ENCODE peak calls at places on chromosomes 1 and 21, in four cellular contexts. F is heart right ventricle, V is lower lobe of right lung, R is transverse colon. K is an unnamed sample.

GRCh38 chr1:164590592-164590991 is 31.6 kb downstream of the PBX1 start:
- DNase-seq in F (no peak), R (no peak), V (no peak), K (no peak)

GRCh38 chr1:168719306-168720111 is 9.5 kb downstream of the DPT start:
- DNase-seq in F (no peak), V (no peak), R (no peak), K (no peak)

GRCh38 chr1:100382657-100383056 is 30.4 kb downstream of the CDC14A start:
- DNase-seq in F (no peak), R (no peak), V (no peak), K (no peak)

GRCh38 chr1:53539711-53540603 is 80.8 kb downstream of the DMRTB1 start:
- DNase-seq in F (no peak), V (no peak), R (no peak), K (no peak)

GRCh38 chr1:227893696-227894305 is 53.9 kb downstream of the WNT9A start:
- DNase-seq in R (no peak), F (no peak), V (no peak), K (peak; percentile 31)

GRCh38 chr1:11795238-11795890 is 10.4 kb downstream of the MTHFR start:
- DNase-seq in F (no peak), R (no peak), V (no peak), K (peak; percentile 11)

GRCh38 chr1:215277537-215277936 is 195.0 kb downstream of the KCNK2 start:
- DNase-seq in F (no peak), V (no peak), R (no peak), K (no peak)

GRCh38 chr1:168960595-168960994 is 145.9 kb upstream of the ATP1B1 start:
- DNase-seq in R (peak; percentile 35), F (no peak), V (no peak), K (no peak)

GRCh38 chr1:246798107-246798506 is 73.9 kb downstream of the SCCPDH start:
- DNase-seq in R (no peak), V (no peak), F (no peak), K (no peak)

GRCh38 chr1:5389101-5389885 is 602.9 kb downstream of the NPHP4 start:
- DNase-seq in F (no peak), V (no peak), R (no peak), K (no peak)

GRCh38 chr1:15501208-15502032 is 22.6 kb downstream of the CASP9 start:
- DNase-seq in F (peak; percentile 57), V (peak; percentile 79), R (peak; percentile 71), K (peak; percentile 79)

GRCh38 chr1:161131721-161132409 is 602 bp downstream of the DEDD start:
- DNase-seq in F (no peak), V (no peak), R (no peak), K (no peak)

GRCh38 chr1:153260473-153260979 is 1.0 kb downstream of the LORICRIN start:
- DNase-seq in F (no peak), V (no peak), R (no peak), K (no peak)

GRCh38 chr1:115428262-115428661 is 90.2 kb upstream of the NGF start:
- DNase-seq in V (no peak), R (no peak), F (no peak), K (no peak)

GRCh38 chr1:162248854-162249535 is 127.7 kb downstream of the SPATA46 start:
- DNase-seq in F (no peak), R (no peak), V (no peak), K (no peak)

GRCh38 chr1:26277261-26277661 is 2.6 kb upstream of the SH3BGRL3 start:
- DNase-seq in R (peak; percentile 51), F (no peak), V (no peak), K (no peak)

GRCh38 chr1:61568460-61569211 is 156.3 kb downstream of the TM2D1 start:
- DNase-seq in V (no peak), R (no peak), F (no peak), K (no peak)

GRCh38 chr1:27106561-27107323 is 48.2 kb downstream of the SLC9A1 start:
- DNase-seq in V (no peak), R (no peak), F (no peak), K (no peak)

GRCh38 chr1:24503003-24503751 is 541 bp downstream of the RCAN3 start:
- DNase-seq in R (peak; percentile 38), F (peak; percentile 27), V (no peak), K (no peak)

GRCh38 chr1:192805832-192806323 is 3.0 kb upstream of the RGS2 start:
- DNase-seq in F (no peak), R (no peak), V (no peak), K (peak; percentile 43)

GRCh38 chr1:186819140-186819539 is 9.6 kb upstream of the PLA2G4A start:
- DNase-seq in R (no peak), V (no peak), F (no peak), K (no peak)

GRCh38 chr1:83670891-83671565 is 327.9 kb downstream of the TTLL7 start:
- DNase-seq in R (no peak), V (no peak), F (no peak), K (no peak)

GRCh38 chr1:155304558-155305063 is 3.4 kb upstream of the PKLR start:
- DNase-seq in F (no peak), V (no peak), R (no peak), K (no peak)

GRCh38 chr1:106268070-106268469 is 788.4 kb upstream of the PRMT6 start:
- DNase-seq in V (no peak), F (no peak), R (no peak), K (no peak)
- H3K9me3 ChIP-seq in V (peaks cover 6% of the 10 kb centered on the region), F (peaks cover 23% of the 10 kb centered on the region), R (peaks cover 2% of the 10 kb centered on the region), K (no peaks in the 10 kb centered on the region)

DNA sequence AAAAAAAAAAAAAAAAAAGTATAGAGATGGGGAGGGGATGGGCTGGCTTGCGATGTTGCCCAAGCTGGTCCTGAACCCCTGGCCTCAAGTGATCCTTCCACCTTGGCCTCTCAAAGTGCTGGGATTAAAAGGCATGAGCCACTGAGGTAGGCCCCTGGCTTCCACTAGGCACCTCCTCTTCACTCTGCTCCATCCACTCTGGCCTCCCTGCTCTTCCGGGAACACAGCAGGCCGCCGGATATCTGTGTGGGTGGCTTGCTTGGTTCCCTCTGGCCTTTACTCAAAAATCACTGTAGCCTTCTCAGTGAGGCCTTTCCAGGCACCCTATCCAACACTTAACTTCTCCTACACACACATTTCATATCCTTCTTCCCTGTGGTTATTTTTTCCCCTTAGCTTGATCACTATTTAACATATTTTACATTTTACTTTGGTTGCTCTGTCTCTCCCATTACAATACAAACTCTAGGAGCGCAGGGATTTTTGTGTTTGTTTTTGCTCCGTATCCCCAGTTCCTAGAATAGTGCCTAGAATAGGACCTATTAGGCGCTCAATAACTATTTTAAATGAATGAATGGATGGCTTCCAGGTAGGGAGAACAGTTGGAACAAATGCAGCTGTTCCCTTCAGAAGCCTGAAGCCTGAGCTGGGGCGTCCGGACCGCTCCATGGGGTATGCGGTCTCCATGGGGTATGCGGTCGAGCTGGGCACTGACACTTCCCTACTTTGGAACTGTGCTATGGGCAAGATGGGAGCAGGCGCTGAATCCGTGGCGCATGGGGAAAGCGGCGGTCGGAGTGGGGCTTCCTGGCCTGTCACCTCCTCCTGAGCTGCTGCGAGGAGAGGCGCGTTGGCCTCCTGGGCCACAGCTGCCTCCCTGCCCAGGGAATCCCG is 46.7 kb downstream of the H3-3A start:
- DNase-seq in F (peak; percentile 29), R (no peak), V (no peak), K (no peak)
- H3K4me3 ChIP-seq in F (peak overlapping the region; percentile 37), R (peak overlapping the region; percentile 50), V (peak overlapping the region; percentile 79), K (peak overlapping the region; percentile 40)

GRCh38 chr1:49104575-49104974 is 327.9 kb upstream of the BEND5 start:
- DNase-seq in R (no peak), F (no peak), V (no peak), K (no peak)
- H3K9me3 ChIP-seq in R (no peaks in the 10 kb centered on the region), F (no peaks in the 10 kb centered on the region), V (no peaks in the 10 kb centered on the region), K (no peaks in the 10 kb centered on the region)

DNA sequence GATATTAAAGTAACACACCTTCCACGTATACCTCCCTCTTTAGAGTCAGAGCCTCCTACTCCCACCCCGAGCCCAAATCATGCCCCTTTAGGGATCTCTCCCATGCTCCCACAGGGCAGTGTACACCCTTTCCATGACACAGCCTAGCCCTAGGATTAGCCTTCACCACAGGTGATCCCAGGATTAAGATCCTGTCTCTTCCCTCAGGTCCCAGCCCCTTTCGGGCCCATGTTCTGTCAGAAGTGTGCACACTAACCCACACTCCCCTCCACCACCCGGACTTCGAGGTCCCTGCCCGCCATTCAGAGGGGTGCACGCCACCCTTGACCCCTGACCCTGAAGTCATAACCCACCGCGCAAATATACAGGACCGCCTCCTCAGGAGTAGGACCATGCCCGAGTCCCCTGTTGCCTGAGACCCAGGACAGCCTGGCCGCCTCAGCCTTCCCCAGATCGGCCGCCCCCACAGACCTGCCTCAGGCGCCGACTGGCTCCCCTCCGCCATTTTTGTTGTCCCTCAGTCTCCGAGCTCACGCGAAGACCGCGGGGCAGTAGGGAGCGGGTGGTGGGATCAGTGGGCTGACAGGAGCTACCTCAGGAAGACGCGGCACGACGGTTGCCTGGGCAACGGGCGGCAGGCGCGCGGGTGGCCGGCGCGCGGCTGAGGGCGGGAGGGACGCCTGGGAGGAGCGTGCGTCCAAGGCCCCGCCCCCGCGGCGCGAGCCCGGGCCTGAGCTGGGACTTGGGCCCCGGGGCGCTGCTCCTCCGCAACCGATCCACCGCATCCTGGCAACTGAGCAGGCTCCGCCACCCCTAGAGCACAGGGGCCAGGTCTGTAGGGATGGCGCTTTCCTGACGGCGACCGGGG is at the start of gene AGBL4:
- DNase-seq in R (peak; percentile 39), F (peak; percentile 64), V (peak; percentile 75), K (peak; percentile 55)
- H3K4me3 ChIP-seq in R (peak within 1 kb of the TSS; percentile 47), F (peak within 1 kb of the TSS; percentile 48), V (peak within 1 kb of the TSS; percentile 56), K (peak within 1 kb of the TSS; percentile 71)

GRCh38 chr21:33368124-33368523 is 35.1 kb upstream of the IFNGR2 start:
- DNase-seq in R (no peak), V (no peak), F (no peak), K (no peak)

GRCh38 chr21:33370292-33370691 is 32.9 kb upstream of the IFNGR2 start:
- DNase-seq in R (peak; percentile 7), V (no peak), F (no peak), K (no peak)

GRCh38 chr21:33367309-33367973 is 35.8 kb upstream of the IFNGR2 start:
- DNase-seq in R (no peak), V (no peak), F (no peak), K (no peak)

GRCh38 chr21:33369586-33369985 is 33.6 kb upstream of the IFNGR2 start:
- DNase-seq in R (peak; percentile 1), F (no peak), V (no peak), K (no peak)

GRCh38 chr21:33368576-33368975 is 34.6 kb upstream of the IFNGR2 start:
- DNase-seq in V (no peak), F (no peak), R (no peak), K (no peak)
- H3K9me3 ChIP-seq in V (peaks cover 20% of the 10 kb centered on the region), F (peaks cover 31% of the 10 kb centered on the region), R (peaks cover 10% of the 10 kb centered on the region), K (no peaks in the 10 kb centered on the region)

DNA sequence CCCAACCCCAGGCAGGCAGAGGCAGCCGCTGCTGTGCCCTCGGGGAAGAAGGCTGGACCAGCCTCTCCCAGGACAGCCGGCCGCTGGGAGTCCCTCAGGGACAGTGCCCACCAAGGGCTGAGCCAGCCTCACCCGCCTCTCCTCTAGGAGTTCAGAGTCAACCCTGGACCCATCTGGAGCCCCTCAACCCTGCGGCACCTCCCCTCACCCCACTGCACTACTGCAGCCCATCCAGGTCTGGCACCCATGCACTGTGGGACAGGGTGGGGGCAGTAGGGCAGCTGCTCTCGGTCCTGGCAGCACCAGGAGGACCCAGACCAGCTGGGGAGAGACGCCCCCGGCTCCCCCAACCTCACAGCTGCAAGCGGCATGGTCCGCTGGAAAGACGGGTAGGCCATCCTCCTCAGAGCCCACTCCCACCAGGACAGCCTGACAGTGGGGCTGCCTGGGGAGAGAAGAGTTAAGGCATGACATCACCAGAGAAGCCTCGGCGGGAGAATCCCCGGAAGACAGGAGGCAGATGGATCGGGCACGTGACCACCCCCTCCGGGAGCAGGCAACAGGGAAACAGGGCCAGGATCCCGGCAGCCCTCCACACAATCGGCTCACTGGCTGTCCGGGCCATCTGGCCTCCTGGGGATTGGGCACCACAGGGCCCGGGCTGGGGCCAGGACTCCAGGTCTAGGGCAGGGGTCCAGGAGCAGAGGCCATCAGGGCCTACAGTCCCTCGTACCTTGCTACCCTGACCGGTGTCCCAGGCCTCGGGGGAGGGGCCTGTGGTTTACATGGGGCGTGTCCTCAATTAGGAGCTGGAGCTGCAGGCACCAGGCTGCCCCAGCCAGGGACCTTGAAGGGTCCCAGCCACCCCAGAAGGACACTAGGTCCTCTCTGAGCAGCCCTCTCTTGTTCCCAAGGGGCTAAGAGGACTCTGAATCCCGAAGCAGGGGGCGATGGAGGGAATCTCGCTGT is 3.1 kb downstream of the ACAP3 start:
- DNase-seq in V (peak; percentile 69), R (peak; percentile 78), F (peak; percentile 76), K (peak; percentile 92)
- H3K4me3 ChIP-seq in V (peak overlapping the region; percentile 93), R (peak overlapping the region; percentile 19), F (peak overlapping the region; percentile 97), K (no peak overlapping the region)